ENCODE peak calls at places on chromosomes 1 and 21, in ten cellular contexts. G is AML-193; J is activated CD4-positive, alpha-beta T cell treated with anti-CD3 and anti-CD28 coated beads for 4 hours; I is GM23338; U is left colon; H is NCI-H748 treated with DMSO at 0.1 percent for 48 hours; W is stimulated activated CD8-positive, alpha-beta memory T cell treated with anti-CD3 and anti-CD28 coated beads, Interleukin-7, amount 100 ng/mL, for 24 hours; V is EL; T is RPMI7951; Y is caudate nucleus. K is an unnamed sample.

GRCh38 chr1:145892486-145893087 is 6.9 kb upstream of the ANKRD35 start:
- DNase-seq in V (peak; percentile 34), T (peak; percentile 65), H (no peak), U (no peak), G (no peak), I (no peak), W (no peak), Y (no peak), J (no peak), K (no peak)

GRCh38 chr1:8671313-8671917 is 146.0 kb downstream of the RERE start:
- DNase-seq in T (peak; percentile 59), Y (no peak), W (no peak), G (peak; percentile 60), I (peak; percentile 77), H (peak; percentile 28), V (peak; percentile 71), U (no peak), J (peak; percentile 13), K (peak; percentile 62)

GRCh38 chr21:36385909-36386642 is 884 bp downstream of the CHAF1B start:
- DNase-seq in G (no peak), J (no peak), Y (no peak), V (peak; percentile 31), W (no peak), U (no peak), I (peak; percentile 7), T (peak; percentile 7), H (no peak), K (no peak)

GRCh38 chr1:226736001-226736907 is 2.8 kb downstream of the ITPKB start:
- DNase-seq in I (peak; percentile 60), T (no peak), G (no peak), W (no peak), H (no peak), Y (peak; percentile 27), J (no peak), V (no peak), U (no peak), K (peak; percentile 50)

GRCh38 chr1:243686149-243686548 is 163.9 kb downstream of the AKT3 start:
- DNase-seq in V (no peak), Y (no peak), U (no peak), I (no peak), W (no peak), H (no peak), T (peak; percentile 2), J (no peak), G (no peak), K (no peak)

GRCh38 chr1:239418241-239418640 is 31.9 kb downstream of the CHRM3 start:
- DNase-seq in T (no peak), I (no peak), H (no peak), J (no peak), U (no peak), V (no peak), Y (no peak), G (no peak), W (no peak), K (no peak)

GRCh38 chr1:18922319-18922726 is 20.0 kb upstream of the ALDH4A1 start:
- DNase-seq in H (no peak), W (no peak), G (no peak), J (no peak), I (no peak), V (peak; percentile 87), Y (peak; percentile 11), U (peak; percentile 37), T (peak; percentile 89), K (peak; percentile 25)

GRCh38 chr1:47893412-47893811 is 103.8 kb downstream of the TRABD2B start:
- DNase-seq in H (no peak), G (no peak), I (no peak), Y (no peak), W (no peak), J (no peak), V (no peak), T (no peak), U (no peak), K (no peak)

GRCh38 chr1:1326075-1326605 is 1.5 kb downstream of the CPTP start:
- DNase-seq in J (no peak), H (no peak), U (no peak), V (no peak), I (no peak), W (no peak), Y (no peak), T (no peak), G (no peak), K (no peak)

GRCh38 chr1:54743416-54743815 is 20.9 kb downstream of the PARS2 start:
- DNase-seq in H (no peak), J (no peak), V (no peak), I (no peak), U (no peak), G (no peak), T (no peak), W (no peak), Y (no peak), K (no peak)